ENCODE peak calls at places on chromosome 18, in seven cellular contexts. Z, S, V, E, A, R and I are unnamed samples.

GRCh38 chr18:6056171-6056932 is 161.0 kb upstream of the TMEM200C start:
- DNase-seq in Z (peak), S (peak), V (peak), E (no peak), A (peak), R (peak), I (peak)

GRCh38 chr18:42620585-42620984 is 494.9 kb downstream of the RIT2 start:
- DNase-seq in Z (no peak), S (no peak), V (no peak), E (no peak), A (no peak), R (no peak), I (no peak)

GRCh38 chr18:7269903-7270302 is 39.0 kb downstream of the LRRC30 start:
- DNase-seq in Z (no peak), S (no peak), V (no peak), E (no peak), A (no peak), R (no peak), I (no peak)

GRCh38 chr18:77132369-77133050 is at the start of gene MBP:
- DNase-seq in Z (no peak), S (peak), V (peak), E (peak), A (peak), R (peak), I (no peak)

GRCh38 chr18:48007955-48008701 is 77.7 kb upstream of the SMAD2 start:
- DNase-seq in Z (peak), S (peak), V (peak), E (peak), A (peak), R (peak), I (peak)

GRCh38 chr18:76565238-76566173 is 70.5 kb upstream of the ZNF516 start:
- DNase-seq in Z (peak), S (peak), V (no peak), E (no peak), A (peak), R (peak), I (peak)

GRCh38 chr18:61706516-61706915 is 186.3 kb downstream of the RNF152 start:
- DNase-seq in Z (no peak), S (no peak), V (no peak), E (no peak), A (no peak), R (no peak), I (no peak)

GRCh38 chr18:45164551-45164950 is 450.7 kb upstream of the SLC14A2 start:
- DNase-seq in Z (no peak), S (no peak), V (no peak), E (no peak), A (no peak), R (no peak), I (no peak)

GRCh38 chr18:62372156-62372555 is 47.0 kb downstream of the TNFRSF11A start:
- DNase-seq in Z (no peak), S (no peak), V (peak), E (no peak), A (peak), R (no peak), I (peak)

GRCh38 chr18:44909191-44909719 is 228.6 kb downstream of the SETBP1 start:
- DNase-seq in Z (no peak), S (no peak), V (no peak), E (no peak), A (no peak), R (peak), I (no peak)

GRCh38 chr18:78675231-78675630 is 304.4 kb upstream of the SALL3 start:
- DNase-seq in Z (no peak), S (no peak), V (no peak), E (no peak), A (no peak), R (no peak), I (no peak)

GRCh38 chr18:68779169-68779568 is 18.7 kb upstream of the CCDC102B start:
- DNase-seq in Z (no peak), S (no peak), V (no peak), E (no peak), A (no peak), R (peak), I (no peak)

GRCh38 chr18:62957885-62958472 is 242.6 kb downstream of the PHLPP1 start:
- DNase-seq in Z (peak), S (peak), V (no peak), E (no peak), A (no peak), R (no peak), I (peak)

GRCh38 chr18:59114160-59114559 is 25.5 kb upstream of the SEC11C start:
- DNase-seq in Z (peak), S (no peak), V (no peak), E (no peak), A (no peak), R (no peak), I (peak)

GRCh38 chr18:6566338-6566911 is 151.7 kb upstream of the L3MBTL4 start:
- DNase-seq in Z (peak), S (no peak), V (no peak), E (no peak), A (peak), R (no peak), I (peak)

GRCh38 chr18:79465392-79465991 is 69.8 kb downstream of the NFATC1 start:
- DNase-seq in Z (no peak), S (no peak), V (peak), E (no peak), A (no peak), R (peak), I (no peak)

GRCh38 chr18:60145776-60146175 is 226.8 kb downstream of the MC4R start:
- DNase-seq in Z (no peak), S (no peak), V (no peak), E (no peak), A (no peak), R (no peak), I (peak)

GRCh38 chr18:74508366-74508765 is 12.2 kb downstream of the CNDP2 start:
- DNase-seq in Z (no peak), S (no peak), V (no peak), E (no peak), A (no peak), R (no peak), I (no peak)

GRCh38 chr18:1012775-1013174 is 108.1 kb downstream of the ADCYAP1 start:
- DNase-seq in Z (no peak), S (no peak), V (no peak), E (no peak), A (no peak), R (no peak), I (no peak)

GRCh38 chr18:57812126-57812477 is 9.0 kb upstream of the ATP8B1 start:
- DNase-seq in Z (no peak), S (no peak), V (no peak), E (no peak), A (no peak), R (no peak), I (no peak)